ENCODE peak calls at places on chromosomes 16 and 17, in five cellular contexts. K, U, D, M and A are unnamed samples.
A peak's percentile ranks its signal among the peaks of the same experiment; 100 is the strongest.

GRCh38 chr17:60600490-60601431 is 768 bp downstream of the PPM1D start:
- DNase-seq in M (peak; percentile 85), D (peak; percentile 77), K (peak; percentile 49), U (peak; percentile 85), A (peak; percentile 87)

GRCh38 chr16:57720142-57720575 is 15.4 kb upstream of the KATNB1 start:
- DNase-seq in M (no peak), K (no peak), D (no peak), U (peak; percentile 37), A (no peak)

GRCh38 chr17:79789943-79790804 is 6.7 kb downstream of the CBX8 start:
- DNase-seq in D (no peak), M (peak; percentile 57), K (no peak), U (no peak), A (no peak)

GRCh38 chr16:53465606-53466290 is 31.5 kb downstream of the RBL2 start:
- DNase-seq in U (no peak), K (no peak), M (no peak), D (no peak), A (no peak)

GRCh38 chr16:64077242-64077641 is 1044.6 kb downstream of the CDH11 start:
- DNase-seq in M (no peak), D (no peak), K (no peak), U (no peak), A (no peak)

GRCh38 chr17:79420318-79421243 is 190.3 kb downstream of the RBFOX3 start:
- DNase-seq in K (no peak), U (no peak), D (no peak), M (no peak), A (no peak)

GRCh38 chr16:12067714-12068401 is 91.3 kb downstream of the SNX29 start:
- DNase-seq in D (peak; percentile 74), K (peak; percentile 30), U (no peak), M (peak; percentile 74), A (no peak)

GRCh38 chr17:77233635-77234334 is 93.0 kb downstream of the SEC14L1 start:
- DNase-seq in U (peak; percentile 42), M (no peak), K (no peak), D (no peak), A (peak; percentile 84)

GRCh38 chr17:63946440-63947363 is 14.6 kb upstream of the CD79B start:
- DNase-seq in M (peak; percentile 23), K (peak; percentile 31), U (peak; percentile 33), D (peak; percentile 58), A (no peak)

GRCh38 chr17:77622627-77623026 is 335.9 kb upstream of the TNRC6C start:
- DNase-seq in K (no peak), M (peak; percentile 48), U (no peak), D (no peak), A (no peak)

GRCh38 chr16:89257281-89257731 is 39.8 kb downstream of the ZNF778 start:
- DNase-seq in K (no peak), U (no peak), D (no peak), M (no peak), A (no peak)

GRCh38 chr17:27340990-27341595 is 47.2 kb downstream of the WSB1 start:
- DNase-seq in U (no peak), K (no peak), D (no peak), M (no peak), A (no peak)

GRCh38 chr17:61536417-61536955 is 54.5 kb downstream of the NACA2 start:
- DNase-seq in M (no peak), K (no peak), U (no peak), D (no peak), A (no peak)

GRCh38 chr17:67518881-67519280 is 141.8 kb downstream of the PITPNC1 start:
- DNase-seq in D (no peak), M (no peak), U (no peak), K (no peak), A (no peak)

GRCh38 chr16:85612801-85613608 is at the start of gene GSE1:
- DNase-seq in M (peak; percentile 93), D (peak; percentile 94), K (peak; percentile 85), U (peak; percentile 98), A (peak; percentile 96)

GRCh38 chr16:56382901-56383355 is 42.4 kb downstream of the AMFR start:
- DNase-seq in M (no peak), D (no peak), U (no peak), K (no peak), A (no peak)

GRCh38 chr16:57383276-57384247 is 11.3 kb downstream of the CX3CL1 start:
- DNase-seq in D (no peak), M (no peak), U (peak; percentile 52), K (no peak), A (no peak)

GRCh38 chr17:51263001-51263400 is 2.7 kb downstream of the UTP18 start:
- DNase-seq in U (no peak), M (no peak), D (no peak), K (no peak), A (no peak)

GRCh38 chr16:50276801-50277560 is 10.6 kb downstream of the ADCY7 start:
- DNase-seq in U (no peak), D (no peak), M (no peak), K (no peak), A (no peak)

GRCh38 chr17:2724783-2725164 is 13.2 kb upstream of the CLUH start:
- DNase-seq in U (peak; percentile 54), K (no peak), M (no peak), D (no peak), A (no peak)

GRCh38 chr17:29929006-29929543 is 953 bp downstream of the SSH2 start:
- DNase-seq in M (peak; percentile 17), U (peak; percentile 45), K (peak; percentile 75), D (no peak), A (no peak)

GRCh38 chr17:57407287-57408063 is 151.2 kb downstream of the MSI2 start:
- DNase-seq in M (peak; percentile 74), K (no peak), D (peak; percentile 59), U (peak; percentile 80), A (no peak)

GRCh38 chr16:68272501-68273209 is 8.3 kb downstream of the SLC7A6 start:
- DNase-seq in M (peak; percentile 78), D (no peak), U (no peak), K (no peak), A (no peak)

GRCh38 chr17:48915459-48916282 is 7.5 kb downstream of the UBE2Z start:
- DNase-seq in K (no peak), U (no peak), M (no peak), D (no peak), A (no peak)

GRCh38 chr16:16021020-16021419 is 71.6 kb downstream of the ABCC1 start:
- DNase-seq in U (no peak), K (peak; percentile 47), M (no peak), D (no peak), A (no peak)

GRCh38 chr17:43010667-43011308 is 4.2 kb downstream of the IFI35 start:
- DNase-seq in K (no peak), D (no peak), M (no peak), U (peak; percentile 78), A (no peak)

GRCh38 chr17:34706029-34706428 is 126.6 kb downstream of the TMEM132E start:
- DNase-seq in K (peak; percentile 0), M (no peak), D (no peak), U (no peak), A (no peak)

GRCh38 chr17:4551796-4552525 is 3.2 kb downstream of the MYBBP1A start:
- DNase-seq in M (no peak), K (no peak), U (no peak), D (no peak), A (peak; percentile 55)

GRCh38 chr17:64147110-64148016 is 17.4 kb upstream of the ERN1 start:
- DNase-seq in K (no peak), U (no peak), M (no peak), D (no peak), A (no peak)

GRCh38 chr17:57899822-57900221 is 50.0 kb upstream of the MRPS23 start:
- DNase-seq in U (peak; percentile 88), K (no peak), M (no peak), D (peak; percentile 78), A (no peak)

GRCh38 chr17:50564916-50565315 is 4.4 kb downstream of the CACNA1G start:
- DNase-seq in M (no peak), D (no peak), K (no peak), U (no peak), A (peak; percentile 91)

GRCh38 chr17:74289688-74290087 is 15.7 kb downstream of the DNAI2 start:
- DNase-seq in M (no peak), K (no peak), U (no peak), D (no peak), A (no peak)

GRCh38 chr17:63838586-63839184 is 3.8 kb downstream of the SMARCD2 start:
- DNase-seq in K (no peak), U (peak; percentile 90), D (peak; percentile 97), M (peak; percentile 87), A (peak; percentile 99)

GRCh38 chr17:76273435-76273921 is 8.3 kb downstream of the UBALD2 start:
- DNase-seq in U (no peak), K (no peak), D (no peak), M (no peak), A (no peak)